ENCODE peak calls at places on chromosomes 1 and 21, in eight cellular contexts. J is DMS153; E is SW480; C is GM03348; M is non-pigmented ciliary epithelial cell; F is NB4; G is naive thymus-derived CD4-positive, alpha-beta T cell; N is kidney tubule cell. W is an unnamed sample.

GRCh38 chr21:44653656-44654575 is 543 bp downstream of the KRTAP12-4 start:
- DNase-seq in M (no peak), E (no peak), C (no peak), N (no peak), G (no peak), F (no peak), J (no peak), W (no peak)

GRCh38 chr1:38680801-38681510 is 178.6 kb downstream of the RRAGC start:
- DNase-seq in G (no peak), N (no peak), J (no peak), M (no peak), C (no peak), E (peak), F (peak), W (no peak)

GRCh38 chr1:36778773-36779172 is 255.5 kb downstream of the GRIK3 start:
- DNase-seq in N (no peak), C (no peak), G (no peak), E (no peak), J (peak), F (no peak), M (no peak), W (peak)

GRCh38 chr1:210603123-210603522 is 274.4 kb downstream of the HHAT start:
- DNase-seq in G (no peak), M (no peak), F (no peak), C (no peak), E (no peak), J (no peak), N (no peak), W (no peak)

GRCh38 chr21:32463889-32464300 is 51.4 kb downstream of the EVA1C start:
- DNase-seq in N (peak), M (peak), C (no peak), J (no peak), G (no peak), E (peak), F (no peak), W (no peak)

GRCh38 chr1:117652421-117652820 is 46.6 kb downstream of the TENT5C start:
- DNase-seq in M (no peak), F (no peak), E (no peak), G (no peak), N (no peak), J (no peak), C (no peak), W (no peak)

GRCh38 chr21:46226146-46226545 is 2.4 kb downstream of the LSS start:
- DNase-seq in N (no peak), F (no peak), M (no peak), G (no peak), E (no peak), J (no peak), C (no peak), W (no peak)

GRCh38 chr1:192993426-192994085 is 65.6 kb downstream of the UCHL5 start:
- DNase-seq in C (no peak), F (no peak), N (no peak), G (no peak), J (no peak), M (no peak), E (no peak), W (no peak)

GRCh38 chr1:166119678-166120077 is 47.1 kb downstream of the FAM78B start:
- DNase-seq in F (no peak), G (no peak), C (no peak), N (no peak), M (no peak), E (no peak), J (no peak), W (no peak)

GRCh38 chr21:42118901-42119300 is 47.8 kb downstream of the UMODL1 start:
- DNase-seq in G (no peak), N (no peak), C (no peak), E (no peak), J (peak), F (peak), M (no peak), W (no peak)

GRCh38 chr1:223737342-223737741 is 25.0 kb downstream of the CAPN2 start:
- DNase-seq in E (no peak), J (no peak), C (no peak), M (no peak), N (no peak), G (no peak), F (no peak), W (no peak)

GRCh38 chr21:23127973-23128372 is 2129.8 kb downstream of the NCAM2 start:
- DNase-seq in M (no peak), J (no peak), C (no peak), E (no peak), N (no peak), F (no peak), G (no peak), W (no peak)

GRCh38 chr1:2978691-2979190 is 42.5 kb upstream of the ACTRT2 start:
- DNase-seq in C (no peak), M (no peak), N (no peak), E (no peak), F (no peak), J (no peak), G (no peak), W (no peak)

GRCh38 chr1:208977861-208978260 is 605.7 kb upstream of the CAMK1G start:
- DNase-seq in G (no peak), J (no peak), C (no peak), F (no peak), N (peak), E (no peak), M (no peak), W (no peak)

W was measured in NCI-H510A.